ENCODE peak calls at places on chromosomes 7 and 10, in eight cellular contexts. One of them, this sample, is unnamed.

GRCh38 chr10:30986027-30986672 is 45.5 kb downstream of the ZNF438 start:
- DNase-seq in omental fat pad: no peak
- DNase-seq in psoas muscle: no peak
- DNase-seq in astrocyte of the cerebellum: no peak
- DNase-seq in fibroblast of pulmonary artery: peak
- DNase-seq in vagina: no peak
- DNase-seq in Caco-2: no peak
- DNase-seq in heart right ventricle: no peak
- DNase-seq in this sample: no peak

GRCh38 chr7:37853468-37853867 is 5.1 kb downstream of the NME8 start:
- DNase-seq in omental fat pad: no peak
- DNase-seq in psoas muscle: no peak
- DNase-seq in astrocyte of the cerebellum: no peak
- DNase-seq in fibroblast of pulmonary artery: peak
- DNase-seq in vagina: no peak
- DNase-seq in Caco-2: peak
- DNase-seq in heart right ventricle: no peak
- DNase-seq in this sample: no peak

GRCh38 chr7:95886501-95887090 is 114.2 kb downstream of the DYNC1I1 start:
- DNase-seq in omental fat pad: no peak
- DNase-seq in psoas muscle: no peak
- DNase-seq in astrocyte of the cerebellum: no peak
- DNase-seq in fibroblast of pulmonary artery: peak
- DNase-seq in vagina: no peak
- DNase-seq in Caco-2: peak
- DNase-seq in heart right ventricle: no peak
- DNase-seq in this sample: no peak

GRCh38 chr7:130273081-130273699 is 6.5 kb downstream of the CPA2 start:
- DNase-seq in omental fat pad: no peak
- DNase-seq in psoas muscle: no peak
- DNase-seq in astrocyte of the cerebellum: no peak
- DNase-seq in fibroblast of pulmonary artery: peak
- DNase-seq in vagina: no peak
- DNase-seq in Caco-2: no peak
- DNase-seq in heart right ventricle: no peak
- DNase-seq in this sample: peak

GRCh38 chr10:107913317-107914294 is 749.1 kb upstream of the SORCS1 start:
- DNase-seq in omental fat pad: no peak
- DNase-seq in psoas muscle: no peak
- DNase-seq in astrocyte of the cerebellum: no peak
- DNase-seq in fibroblast of pulmonary artery: no peak
- DNase-seq in vagina: no peak
- DNase-seq in Caco-2: no peak
- DNase-seq in heart right ventricle: no peak
- DNase-seq in this sample: no peak

GRCh38 chr7:106065560-106066500 is 46.3 kb downstream of the SYPL1 start:
- DNase-seq in omental fat pad: no peak
- DNase-seq in psoas muscle: no peak
- DNase-seq in astrocyte of the cerebellum: no peak
- DNase-seq in fibroblast of pulmonary artery: no peak
- DNase-seq in vagina: peak
- DNase-seq in Caco-2: peak
- DNase-seq in heart right ventricle: no peak
- DNase-seq in this sample: no peak

GRCh38 chr7:73885975-73886798 is 25.2 kb downstream of the TMEM270 start:
- DNase-seq in omental fat pad: no peak
- DNase-seq in psoas muscle: peak
- DNase-seq in astrocyte of the cerebellum: peak
- DNase-seq in fibroblast of pulmonary artery: peak
- DNase-seq in vagina: no peak
- DNase-seq in Caco-2: no peak
- DNase-seq in heart right ventricle: peak
- DNase-seq in this sample: no peak

GRCh38 chr10:77406764-77407430 is 230.7 kb downstream of the KCNMA1 start:
- DNase-seq in omental fat pad: no peak
- DNase-seq in psoas muscle: no peak
- DNase-seq in astrocyte of the cerebellum: no peak
- DNase-seq in fibroblast of pulmonary artery: no peak
- DNase-seq in vagina: no peak
- DNase-seq in Caco-2: no peak
- DNase-seq in heart right ventricle: no peak
- DNase-seq in this sample: no peak

GRCh38 chr10:100976906-100977305 is 7.6 kb downstream of the SEMA4G start:
- DNase-seq in omental fat pad: no peak
- DNase-seq in psoas muscle: no peak
- DNase-seq in astrocyte of the cerebellum: no peak
- DNase-seq in fibroblast of pulmonary artery: no peak
- DNase-seq in vagina: peak
- DNase-seq in Caco-2: no peak
- DNase-seq in heart right ventricle: no peak
- DNase-seq in this sample: no peak

DNA sequence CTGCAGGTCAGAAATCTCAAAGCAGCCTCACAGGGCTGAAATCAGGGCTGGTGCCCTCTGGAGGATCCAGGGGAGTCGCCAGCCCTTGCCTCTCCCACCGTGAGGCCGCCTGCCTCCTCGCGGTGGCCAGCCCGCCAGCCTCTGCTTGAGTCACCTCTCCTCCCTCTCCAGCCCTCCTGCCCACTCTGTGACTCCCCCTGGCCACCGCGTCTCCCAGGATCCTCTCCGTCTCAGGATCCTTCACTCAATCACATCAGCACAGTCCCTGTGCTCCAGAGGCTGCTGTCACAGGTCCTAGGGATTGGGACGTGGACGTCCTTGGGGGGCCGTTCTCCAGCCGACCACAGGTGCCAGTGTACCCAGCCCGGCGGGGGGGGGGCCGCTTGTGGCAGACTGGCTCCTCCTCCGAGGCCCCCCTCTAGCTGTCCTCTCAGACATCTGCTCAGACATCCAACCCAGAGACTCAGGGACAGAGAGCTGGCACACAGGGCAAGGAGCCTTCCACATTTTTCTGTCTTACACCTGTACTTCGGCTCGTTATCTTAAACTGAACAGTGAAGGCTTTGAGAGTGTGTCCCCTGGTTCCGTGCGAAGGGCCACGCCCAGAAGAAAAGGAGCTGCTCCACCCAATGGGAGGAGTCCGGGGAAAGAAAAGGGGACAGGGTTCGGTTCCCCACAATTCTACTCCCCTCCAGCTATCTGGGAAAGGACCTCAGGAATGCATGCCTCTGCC is 9.4 kb upstream of the PPP2R2D start:
- DNase-seq in omental fat pad: no peak
- DNase-seq in psoas muscle: no peak
- DNase-seq in astrocyte of the cerebellum: no peak
- DNase-seq in fibroblast of pulmonary artery: no peak
- DNase-seq in vagina: no peak
- DNase-seq in Caco-2: peak
- DNase-seq in heart right ventricle: no peak
- DNase-seq in this sample: no peak
- TF ChIP-seq CTCF in omental fat pad: no peak
- TF ChIP-seq CTCF in psoas muscle: no peak
- TF ChIP-seq CTCF in astrocyte of the cerebellum: peak
- TF ChIP-seq CTCF in fibroblast of pulmonary artery: peak
- TF ChIP-seq CTCF in vagina: no peak
- TF ChIP-seq CTCF in Caco-2: no peak
- TF ChIP-seq CTCF in heart right ventricle: peak
- TF ChIP-seq CTCF in this sample: no peak

DNA sequence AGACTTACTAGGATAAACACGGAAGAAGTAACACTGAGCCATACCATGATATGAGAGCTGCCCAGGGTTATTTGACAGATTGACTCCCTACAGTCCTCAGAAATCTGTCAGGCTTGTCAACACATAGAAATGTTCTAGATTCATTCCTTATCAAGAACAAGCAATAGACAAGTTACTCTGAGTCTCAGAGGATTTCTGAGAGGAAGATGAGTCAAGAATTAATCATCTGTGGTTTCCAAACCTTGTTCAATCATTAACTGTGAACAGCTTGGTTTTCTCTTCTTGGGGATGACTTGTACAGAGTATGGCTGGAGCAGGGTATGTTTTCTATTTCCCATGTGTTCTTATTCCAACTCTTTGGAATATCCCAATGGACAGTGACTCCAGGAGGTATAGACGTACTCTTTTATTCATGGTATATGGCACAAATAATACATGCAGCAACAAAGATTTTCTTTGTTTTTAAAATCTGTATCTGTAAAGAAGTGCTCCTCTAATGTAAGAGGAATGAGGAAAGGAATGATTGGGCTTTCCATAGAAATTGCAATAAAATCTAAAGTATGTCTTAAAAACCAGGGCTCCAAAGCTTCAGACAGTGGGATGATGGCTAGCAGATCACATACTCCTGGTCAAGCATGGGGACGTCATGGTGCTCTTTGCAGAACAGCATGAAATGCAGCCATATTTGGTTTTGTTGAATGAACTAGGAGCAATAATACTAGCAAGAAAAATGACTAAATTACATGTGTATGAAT is 11.9 kb upstream of the SFR1 start:
- DNase-seq in omental fat pad: no peak
- DNase-seq in psoas muscle: no peak
- DNase-seq in astrocyte of the cerebellum: no peak
- DNase-seq in fibroblast of pulmonary artery: peak
- DNase-seq in vagina: no peak
- DNase-seq in Caco-2: peak
- DNase-seq in heart right ventricle: no peak
- DNase-seq in this sample: no peak
- TF ChIP-seq CTCF in omental fat pad: no peak
- TF ChIP-seq CTCF in psoas muscle: no peak
- TF ChIP-seq CTCF in astrocyte of the cerebellum: no peak
- TF ChIP-seq CTCF in fibroblast of pulmonary artery: no peak
- TF ChIP-seq CTCF in vagina: no peak
- TF ChIP-seq CTCF in Caco-2: no peak
- TF ChIP-seq CTCF in heart right ventricle: no peak
- TF ChIP-seq CTCF in this sample: no peak

DNA sequence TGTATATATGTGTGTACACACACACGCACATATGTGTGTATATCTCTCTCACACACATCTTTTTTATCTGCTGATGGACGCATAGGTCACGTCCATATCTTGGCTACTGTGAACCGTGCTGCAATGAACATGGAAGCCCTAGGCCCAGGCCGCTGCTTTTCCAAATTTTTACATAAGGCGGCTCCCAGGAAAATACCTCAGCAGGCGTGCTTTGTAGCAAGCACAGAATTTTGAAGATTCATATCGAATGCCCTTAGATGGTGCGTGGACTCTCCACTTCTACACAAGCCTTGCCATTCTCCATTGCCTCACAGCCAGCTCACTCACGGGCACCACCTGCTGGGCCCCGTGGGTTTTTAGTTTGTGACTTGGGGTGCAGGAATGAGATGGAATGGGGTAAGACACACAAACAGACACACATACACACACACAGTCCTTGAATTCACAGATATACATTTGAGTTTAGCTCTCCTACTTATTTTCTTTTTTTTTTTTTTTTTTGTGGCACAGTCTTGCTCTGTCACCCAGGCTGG is 57.9 kb upstream of the RNF32 start:
- DNase-seq in omental fat pad: no peak
- DNase-seq in psoas muscle: no peak
- DNase-seq in astrocyte of the cerebellum: no peak
- DNase-seq in fibroblast of pulmonary artery: no peak
- DNase-seq in vagina: no peak
- DNase-seq in Caco-2: no peak
- DNase-seq in heart right ventricle: no peak
- DNase-seq in this sample: no peak
- TF ChIP-seq CTCF in omental fat pad: no peak
- TF ChIP-seq CTCF in psoas muscle: no peak
- TF ChIP-seq CTCF in astrocyte of the cerebellum: no peak
- TF ChIP-seq CTCF in fibroblast of pulmonary artery: no peak
- TF ChIP-seq CTCF in vagina: no peak
- TF ChIP-seq CTCF in Caco-2: no peak
- TF ChIP-seq CTCF in heart right ventricle: no peak
- TF ChIP-seq CTCF in this sample: no peak

DNA sequence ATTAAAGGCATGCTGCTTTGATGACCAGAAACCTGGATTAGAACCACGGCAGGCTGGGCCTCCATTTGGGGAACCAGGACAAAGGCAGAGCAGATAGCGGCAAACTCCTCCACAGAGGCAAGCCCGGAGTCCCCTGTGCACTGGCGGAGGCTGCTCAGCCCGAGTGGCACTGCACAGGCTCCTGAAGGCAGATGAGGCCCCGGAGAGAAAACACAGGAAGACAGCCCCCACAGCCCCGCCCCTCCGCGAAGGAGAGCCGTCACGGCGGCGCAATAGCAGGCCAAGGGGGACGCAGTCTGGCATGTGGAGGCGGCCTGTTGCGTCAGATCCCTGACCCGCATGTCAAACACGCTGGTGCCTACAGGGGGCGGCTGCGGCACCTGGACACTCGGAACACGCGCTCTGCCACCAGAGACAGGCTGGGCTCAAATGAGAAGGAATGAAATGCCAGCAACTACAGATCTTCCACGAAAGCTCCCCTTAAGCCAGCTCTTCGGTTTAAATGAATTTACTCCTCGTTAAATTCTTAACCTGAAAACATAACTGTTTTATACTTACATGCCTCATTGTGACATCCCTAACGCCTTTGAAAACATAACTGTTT is 128.5 kb downstream of the MAD1L1 start:
- DNase-seq in omental fat pad: peak
- DNase-seq in psoas muscle: peak
- DNase-seq in astrocyte of the cerebellum: peak
- DNase-seq in fibroblast of pulmonary artery: peak
- DNase-seq in vagina: no peak
- DNase-seq in Caco-2: peak
- DNase-seq in heart right ventricle: peak
- DNase-seq in this sample: peak
- TF ChIP-seq CTCF in omental fat pad: peak
- TF ChIP-seq CTCF in psoas muscle: peak
- TF ChIP-seq CTCF in astrocyte of the cerebellum: peak
- TF ChIP-seq CTCF in fibroblast of pulmonary artery: peak
- TF ChIP-seq CTCF in vagina: peak
- TF ChIP-seq CTCF in Caco-2: peak
- TF ChIP-seq CTCF in heart right ventricle: peak
- TF ChIP-seq CTCF in this sample: peak

DNA sequence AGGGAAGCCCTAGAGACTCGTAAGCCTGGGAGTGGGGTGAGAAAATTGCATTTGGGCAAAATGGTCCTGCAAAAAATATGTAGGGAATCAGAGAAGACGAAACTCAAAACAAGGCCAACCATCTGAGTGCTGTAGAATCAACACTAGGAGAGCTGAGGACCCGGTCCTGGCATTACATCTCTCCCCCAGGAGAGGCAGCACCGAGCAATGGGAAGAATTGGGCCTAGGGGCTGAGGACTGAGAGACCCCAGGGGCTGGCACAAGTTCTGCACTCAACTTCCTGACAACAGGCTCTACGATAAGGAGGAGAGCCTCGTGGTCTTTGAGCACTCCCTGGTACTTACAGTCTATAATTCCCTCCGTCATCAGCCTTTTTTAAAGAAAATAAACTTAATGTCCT is 47.6 kb downstream of the BPGM start:
- DNase-seq in omental fat pad: no peak
- DNase-seq in psoas muscle: no peak
- DNase-seq in astrocyte of the cerebellum: no peak
- DNase-seq in fibroblast of pulmonary artery: no peak
- DNase-seq in vagina: no peak
- DNase-seq in Caco-2: no peak
- DNase-seq in heart right ventricle: no peak
- DNase-seq in this sample: no peak
- TF ChIP-seq CTCF in omental fat pad: no peak
- TF ChIP-seq CTCF in psoas muscle: no peak
- TF ChIP-seq CTCF in astrocyte of the cerebellum: peak
- TF ChIP-seq CTCF in fibroblast of pulmonary artery: peak
- TF ChIP-seq CTCF in vagina: no peak
- TF ChIP-seq CTCF in Caco-2: peak
- TF ChIP-seq CTCF in heart right ventricle: peak
- TF ChIP-seq CTCF in this sample: peak

GRCh38 chr7:3105856-3106255 is 62.2 kb upstream of the CARD11 start:
- DNase-seq in omental fat pad: no peak
- DNase-seq in psoas muscle: no peak
- DNase-seq in astrocyte of the cerebellum: no peak
- DNase-seq in fibroblast of pulmonary artery: no peak
- DNase-seq in vagina: no peak
- DNase-seq in Caco-2: no peak
- DNase-seq in heart right ventricle: no peak
- DNase-seq in this sample: no peak
- TF ChIP-seq CTCF in omental fat pad: no peak
- TF ChIP-seq CTCF in psoas muscle: no peak
- TF ChIP-seq CTCF in astrocyte of the cerebellum: no peak
- TF ChIP-seq CTCF in fibroblast of pulmonary artery: no peak
- TF ChIP-seq CTCF in vagina: no peak
- TF ChIP-seq CTCF in Caco-2: no peak
- TF ChIP-seq CTCF in heart right ventricle: no peak
- TF ChIP-seq CTCF in this sample: no peak